ENCODE peak calls at places on chromosomes 4 and X, in four cellular contexts. C, P, W and N are unnamed samples.

GRCh38 chrX:54992911-54993622 is 921 bp downstream of the PFKFB1 start:
- DNase-seq in C (no peak), P (no peak), W (peak; percentile 68), N (no peak)

GRCh38 chr4:39587881-39588280 is 50.8 kb downstream of the SMIM14 start:
- DNase-seq in C (no peak), P (no peak), W (no peak), N (no peak)

GRCh38 chr4:119783200-119783978 is 154.8 kb upstream of the PDE5A start:
- DNase-seq in C (no peak), P (no peak), W (no peak), N (no peak)

GRCh38 chr4:2248044-2248780 is 6.3 kb upstream of the HAUS3 start:
- DNase-seq in C (peak; percentile 24), P (no peak), W (no peak), N (peak; percentile 11)

GRCh38 chr4:164700471-164700870 is 53.5 kb upstream of the SMIM31 start:
- DNase-seq in C (peak; percentile 6), P (peak; percentile 28), W (peak; percentile 44), N (no peak)

GRCh38 chr4:187258651-187259401 is 535.2 kb upstream of the FAT1 start:
- DNase-seq in C (no peak), P (no peak), W (no peak), N (no peak)

GRCh38 chr4:185054257-185054656 is 36.0 kb downstream of the HELT start:
- DNase-seq in C (no peak), P (no peak), W (no peak), N (no peak)

GRCh38 chrX:103101280-103102042 is 8.5 kb upstream of the NXF3 start:
- DNase-seq in C (no peak), P (peak; percentile 39), W (peak; percentile 89), N (no peak)

GRCh38 chrX:10050481-10050880 is 83.3 kb downstream of the CLDN34 start:
- DNase-seq in C (no peak), P (no peak), W (no peak), N (no peak)

GRCh38 chrX:56232221-56233082 is at the start of gene KLF8:
- DNase-seq in C (no peak), P (no peak), W (peak; percentile 33), N (no peak)

GRCh38 chr4:1822568-1823544 is 29.8 kb downstream of the FGFR3 start:
- DNase-seq in C (no peak), P (no peak), W (no peak), N (no peak)

GRCh38 chrX:23884427-23885024 is 23.2 kb downstream of the APOO start:
- DNase-seq in C (no peak), P (peak; percentile 57), W (peak; percentile 84), N (no peak)

GRCh38 chr4:185792384-185793146 is 19.4 kb downstream of the SORBS2 start:
- DNase-seq in C (no peak), P (peak; percentile 95), W (no peak), N (no peak)

GRCh38 chr4:4734425-4734824 is 125.0 kb upstream of the MSX1 start:
- DNase-seq in C (no peak), P (no peak), W (no peak), N (no peak)

GRCh38 chr4:70734168-70734954 is 12.6 kb downstream of the RUFY3 start:
- DNase-seq in C (no peak), P (peak; percentile 12), W (no peak), N (peak; percentile 25)

GRCh38 chr4:182880387-182881356 is 36.5 kb downstream of the DCTD start:
- DNase-seq in C (no peak), P (peak; percentile 89), W (no peak), N (no peak)

GRCh38 chrX:68432648-68433047 is 647 bp downstream of the OPHN1 start:
- DNase-seq in C (peak; percentile 23), P (no peak), W (peak; percentile 73), N (no peak)

GRCh38 chr4:38150021-38150671 is 189.9 kb downstream of the PTTG2 start:
- DNase-seq in C (no peak), P (no peak), W (no peak), N (no peak)

GRCh38 chr4:184203300-184203699 is 14.4 kb downstream of the ENPP6 start:
- DNase-seq in C (no peak), P (no peak), W (no peak), N (no peak)

GRCh38 chrX:43474321-43474720 is 181.8 kb upstream of the MAOA start:
- DNase-seq in C (no peak), P (no peak), W (no peak), N (no peak)

GRCh38 chr4:28369504-28369903 is 1508.9 kb downstream of the STIM2 start:
- DNase-seq in C (no peak), P (no peak), W (no peak), N (no peak)

GRCh38 chr4:150310159-150310895 is 232.1 kb downstream of the DCLK2 start:
- DNase-seq in C (no peak), P (no peak), W (no peak), N (no peak)

GRCh38 chr4:99028187-99028586 is 32.7 kb downstream of the METAP1 start:
- DNase-seq in C (no peak), P (peak; percentile 19), W (no peak), N (no peak)

GRCh38 chrX:13101439-13102139 is 57.2 kb upstream of the FAM9C start:
- DNase-seq in C (no peak), P (no peak), W (peak; percentile 84), N (no peak)

GRCh38 chrX:132426695-132427281 is 62.0 kb downstream of the MBNL3 start:
- DNase-seq in C (no peak), P (no peak), W (no peak), N (no peak)

GRCh38 chr4:177480796-177481195 is 38.6 kb upstream of the AGA start:
- DNase-seq in C (no peak), P (no peak), W (no peak), N (no peak)

GRCh38 chr4:182978152-182978827 is 61.1 kb upstream of the DCTD start:
- DNase-seq in C (no peak), P (no peak), W (no peak), N (no peak)

GRCh38 chr4:84498203-84499026 is 677 bp downstream of the NKX6-1 start:
- DNase-seq in C (peak; percentile 46), P (no peak), W (no peak), N (no peak)

GRCh38 chr4:84500386-84501196 is 1.5 kb upstream of the NKX6-1 start:
- DNase-seq in C (no peak), P (no peak), W (no peak), N (no peak)

GRCh38 chr4:84501197-84501492 is 2.1 kb upstream of the NKX6-1 start:
- DNase-seq in C (no peak), P (no peak), W (no peak), N (no peak)

GRCh38 chr4:84497835-84498202 is 1.3 kb downstream of the NKX6-1 start:
- DNase-seq in C (no peak), P (no peak), W (no peak), N (no peak)

DNA sequence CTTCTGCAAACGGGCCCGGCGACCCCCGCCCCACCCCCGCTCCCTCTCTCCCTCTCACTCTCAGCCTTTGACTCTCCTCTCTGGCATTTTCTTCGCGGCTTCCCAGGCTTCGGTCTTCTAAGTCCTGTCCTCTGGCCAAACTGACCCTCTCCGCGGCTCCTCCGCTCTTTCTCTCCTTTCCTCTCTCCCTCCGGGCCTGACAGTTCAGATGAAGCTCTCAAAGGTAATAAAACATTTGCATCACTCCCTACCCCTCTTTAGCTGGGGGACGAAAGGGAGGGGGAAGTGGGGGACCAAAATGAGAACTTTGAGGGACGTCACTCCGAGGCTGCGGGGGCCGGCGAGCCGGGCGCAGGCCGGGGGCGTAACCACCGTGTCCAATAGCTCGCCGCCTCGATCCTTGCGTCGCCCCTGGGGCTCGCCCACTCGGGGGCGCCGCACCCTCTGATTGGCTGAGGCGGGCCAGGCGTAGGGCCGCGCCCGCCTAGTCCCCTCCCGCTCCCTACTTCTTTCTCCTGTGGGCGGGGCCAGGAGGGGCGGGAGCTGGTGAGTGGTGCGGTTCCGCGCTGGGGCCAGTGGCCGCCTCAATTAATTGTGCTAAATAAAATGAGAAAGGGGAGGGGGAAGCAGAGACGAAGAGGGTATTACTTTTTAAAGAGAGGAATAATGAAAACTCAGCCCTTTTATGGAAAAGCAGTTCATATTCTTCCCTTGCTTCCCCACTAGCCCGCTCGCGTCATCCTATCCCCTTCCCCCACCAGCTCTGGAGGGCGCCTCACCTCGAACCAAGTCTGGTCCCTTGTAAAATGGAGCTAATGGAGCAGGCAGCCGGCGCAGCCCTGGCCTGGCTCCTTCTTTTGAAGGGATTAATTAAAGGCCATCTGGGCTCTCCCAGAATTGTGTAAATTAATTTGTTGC is at the start of gene NKX6-1:
- DNase-seq in C (peak; percentile 92), P (no peak), W (no peak), N (no peak)
- TF ChIP-seq POLR2AphosphoS5 in C (no peak), P (no peak), W (no peak), N (no peak)

DNA sequence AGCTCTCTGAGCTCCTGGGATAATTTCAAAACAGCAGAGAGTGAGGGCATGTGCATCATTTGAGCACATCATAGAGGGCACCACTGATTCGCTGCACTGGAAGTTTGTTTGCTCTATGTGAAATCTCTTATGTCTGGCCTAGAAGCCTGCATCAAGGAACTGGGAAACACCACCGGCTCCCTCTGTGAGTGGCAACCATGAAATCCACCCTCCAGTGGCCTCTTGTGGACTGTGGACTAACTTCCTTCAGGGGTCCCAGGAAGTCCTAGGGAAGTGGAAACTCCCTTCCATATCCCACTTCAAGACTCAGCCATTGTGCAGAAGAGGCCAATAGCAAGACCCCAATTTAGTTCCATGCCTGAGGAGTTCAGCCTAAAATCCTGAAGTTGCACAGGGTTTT is 48.0 kb upstream of the IGFBP7 start:
- DNase-seq in C (peak; percentile 42), P (no peak), W (no peak), N (no peak)
- TF ChIP-seq TAF1 in C (no peak), P (no peak), W (no peak), N (no peak)

GRCh38 chr4:141913928-141914327 is 277.5 kb downstream of the IL15 start:
- DNase-seq in C (no peak), P (no peak), W (peak; percentile 26), N (no peak)

GRCh38 chr4:141922224-141922623 is 285.8 kb downstream of the IL15 start:
- DNase-seq in C (no peak), P (no peak), W (no peak), N (no peak)

GRCh38 chr4:141921293-141921692 is 284.9 kb downstream of the IL15 start:
- DNase-seq in C (no peak), P (no peak), W (no peak), N (no peak)

GRCh38 chr4:141914746-141915145 is 278.4 kb downstream of the IL15 start:
- DNase-seq in C (no peak), P (no peak), W (no peak), N (no peak)

GRCh38 chr4:141919648-141920047 is 283.3 kb downstream of the IL15 start:
- DNase-seq in C (no peak), P (no peak), W (no peak), N (no peak)
- TF ChIP-seq POLR2AphosphoS5 in C (no peak), P (no peak), W (no peak), N (no peak)

GRCh38 chr4:19736968-19737756 is 514.5 kb upstream of the SLIT2 start:
- DNase-seq in C (no peak), P (no peak), W (no peak), N (no peak)

GRCh38 chr4:19739101-19739651 is 512.5 kb upstream of the SLIT2 start:
- DNase-seq in C (no peak), P (no peak), W (no peak), N (no peak)

GRCh38 chr4:19729873-19730735 is 521.6 kb upstream of the SLIT2 start:
- DNase-seq in C (no peak), P (no peak), W (no peak), N (no peak)

DNA sequence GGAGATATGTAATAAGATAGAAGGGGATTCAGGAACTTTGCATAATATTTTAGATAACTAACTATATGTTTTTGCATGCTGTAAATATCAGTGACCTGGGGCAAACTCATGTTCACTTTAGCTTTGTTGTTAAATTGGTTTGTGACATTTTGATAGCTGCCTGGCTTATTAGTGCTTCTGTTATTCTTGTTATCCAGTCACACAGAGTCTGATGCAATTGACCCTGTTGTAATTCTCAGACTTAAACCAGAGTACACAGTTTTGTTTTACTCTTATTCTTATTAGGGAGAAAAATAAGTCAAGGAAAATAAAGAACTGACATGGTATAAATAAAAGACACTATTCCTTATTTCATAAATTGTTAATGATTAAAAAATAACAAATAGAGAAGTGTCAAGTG is 516.7 kb upstream of the SLIT2 start:
- DNase-seq in C (no peak), P (no peak), W (no peak), N (no peak)
- TF ChIP-seq TAF1 in C (no peak), P (no peak), W (no peak), N (no peak)